ENCODE peak calls at places on chromosomes 16 and 17, in six cellular contexts. O is cardiac fibroblast, Z is ascending aorta, M is lower leg skin, Q is tibial artery, I is dorsolateral prefrontal cortex. V is an unnamed sample.

GRCh38 chr17:74356640-74357465 is 4.8 kb downstream of the BTBD17 start:
- DNase-seq in Z (no peak), O (no peak), I (no peak), M (no peak), Q (no peak), V (peak; percentile 30)

GRCh38 chr17:4679652-4680051 is 24.3 kb downstream of the PELP1 start:
- DNase-seq in I (no peak), Q (no peak), Z (no peak), M (no peak), O (peak; percentile 38), V (no peak)

GRCh38 chr17:80791758-80792284 is 199.8 kb upstream of the CHMP6 start:
- DNase-seq in Z (peak; percentile 50), I (peak; percentile 83), Q (peak; percentile 95), M (peak; percentile 93), O (peak; percentile 93), V (no peak)

GRCh38 chr16:52051773-52052172 is 495.2 kb downstream of the TOX3 start:
- DNase-seq in M (no peak), Q (no peak), I (no peak), Z (no peak), O (no peak), V (no peak)

GRCh38 chr17:77163521-77164280 is 22.9 kb downstream of the SEC14L1 start:
- DNase-seq in Z (no peak), O (no peak), I (no peak), M (no peak), Q (no peak), V (no peak)

GRCh38 chr17:13995856-13996635 is 73.3 kb upstream of the COX10 start:
- DNase-seq in O (no peak), M (no peak), Q (no peak), Z (no peak), I (no peak), V (no peak)

GRCh38 chr16:81614654-81615359 is 164.3 kb upstream of the PLCG2 start:
- DNase-seq in I (no peak), Q (no peak), Z (no peak), M (no peak), O (no peak), V (no peak)

GRCh38 chr17:73156887-73157870 is 7.6 kb upstream of the SSTR2 start:
- DNase-seq in M (no peak), Q (no peak), O (no peak), I (no peak), Z (no peak), V (no peak)

GRCh38 chr17:44587339-44587738 is 30.1 kb downstream of the FZD2 start:
- DNase-seq in O (peak; percentile 92), M (no peak), Z (peak; percentile 64), Q (peak; percentile 82), I (no peak), V (no peak)

GRCh38 chr16:2825049-2825742 is 4.9 kb upstream of the ZG16B start:
- DNase-seq in Q (peak; percentile 53), I (no peak), Z (no peak), O (no peak), M (no peak), V (no peak)

GRCh38 chr17:57939797-57940196 is 15.4 kb downstream of the CUEDC1 start:
- DNase-seq in Z (no peak), I (no peak), Q (no peak), O (no peak), M (no peak), V (no peak)

GRCh38 chr16:85946680-85947510 is 47.9 kb downstream of the IRF8 start:
- DNase-seq in O (no peak), Z (no peak), Q (no peak), I (no peak), M (no peak), V (peak; percentile 62)

GRCh38 chr17:79983456-79983855 is 52.2 kb downstream of the TBC1D16 start:
- DNase-seq in M (peak; percentile 80), Z (no peak), Q (peak; percentile 54), O (no peak), I (no peak), V (no peak)

GRCh38 chr17:8905256-8905778 is 37.8 kb upstream of the PIK3R6 start:
- DNase-seq in O (no peak), Z (no peak), I (no peak), M (peak; percentile 45), Q (no peak), V (no peak)

GRCh38 chr17:78127240-78127887 is 1.2 kb downstream of the TMC6 start:
- DNase-seq in I (peak; percentile 92), M (peak; percentile 91), Q (no peak), Z (no peak), O (no peak), V (no peak)

GRCh38 chr16:12565423-12565822 is 238.3 kb downstream of the CPPED1 start:
- DNase-seq in M (no peak), O (no peak), I (no peak), Z (no peak), Q (no peak), V (no peak)

GRCh38 chr16:82192665-82193064 is 22.6 kb upstream of the MPHOSPH6 start:
- DNase-seq in O (peak; percentile 67), M (no peak), Z (no peak), I (no peak), Q (no peak), V (no peak)

GRCh38 chr16:56600398-56600999 is 7.9 kb upstream of the MT2A start:
- DNase-seq in I (peak; percentile 69), Z (no peak), O (peak; percentile 67), Q (no peak), M (peak; percentile 81), V (no peak)

GRCh38 chr17:63939401-63939800 is 7.3 kb upstream of the CD79B start:
- DNase-seq in Z (no peak), M (no peak), I (no peak), Q (no peak), O (no peak), V (no peak)

GRCh38 chr17:33667052-33667509 is 374.0 kb upstream of the ASIC2 start:
- DNase-seq in M (peak; percentile 84), Z (no peak), I (no peak), O (no peak), Q (no peak), V (no peak)

GRCh38 chr16:822174-822908 is 21.8 kb upstream of the GNG13 start:
- DNase-seq in Q (no peak), Z (no peak), O (no peak), I (no peak), M (no peak), V (no peak)

GRCh38 chr17:51745993-51746392 is 412.5 kb downstream of the CA10 start:
- DNase-seq in Q (no peak), O (no peak), M (no peak), Z (no peak), I (no peak), V (no peak)

GRCh38 chr17:36752096-36752888 is 150.9 kb downstream of the MRM1 start:
- DNase-seq in I (no peak), M (no peak), O (no peak), Q (no peak), Z (no peak), V (no peak)

GRCh38 chr16:11224894-11225676 is 30.9 kb downstream of the SOCS1 start:
- DNase-seq in I (no peak), Z (peak; percentile 27), Q (no peak), M (peak; percentile 87), O (no peak), V (no peak)

GRCh38 chr17:45046536-45047125 is 4.8 kb downstream of the DCAKD start:
- DNase-seq in I (no peak), O (no peak), Q (no peak), M (no peak), Z (no peak), V (no peak)

GRCh38 chr16:3915438-3916250 is 35.1 kb upstream of the CREBBP start:
- DNase-seq in Z (no peak), O (no peak), M (no peak), Q (no peak), I (no peak), V (no peak)

GRCh38 chr17:6069611-6070279 is 434 bp upstream of the WSCD1 start:
- DNase-seq in I (peak; percentile 19), M (no peak), Q (no peak), Z (no peak), O (no peak), V (no peak)

GRCh38 chr17:6071528-6072065 is 1.4 kb downstream of the WSCD1 start:
- DNase-seq in I (no peak), M (no peak), Q (no peak), O (no peak), Z (no peak), V (no peak)

GRCh38 chr17:6070895-6071511 is 824 bp downstream of the WSCD1 start:
- DNase-seq in O (no peak), M (no peak), Q (no peak), I (peak; percentile 61), Z (no peak), V (peak; percentile 59)

GRCh38 chr17:6072157-6072556 is 2.0 kb downstream of the WSCD1 start:
- DNase-seq in Q (no peak), I (no peak), Z (no peak), M (no peak), O (no peak), V (no peak)

DNA sequence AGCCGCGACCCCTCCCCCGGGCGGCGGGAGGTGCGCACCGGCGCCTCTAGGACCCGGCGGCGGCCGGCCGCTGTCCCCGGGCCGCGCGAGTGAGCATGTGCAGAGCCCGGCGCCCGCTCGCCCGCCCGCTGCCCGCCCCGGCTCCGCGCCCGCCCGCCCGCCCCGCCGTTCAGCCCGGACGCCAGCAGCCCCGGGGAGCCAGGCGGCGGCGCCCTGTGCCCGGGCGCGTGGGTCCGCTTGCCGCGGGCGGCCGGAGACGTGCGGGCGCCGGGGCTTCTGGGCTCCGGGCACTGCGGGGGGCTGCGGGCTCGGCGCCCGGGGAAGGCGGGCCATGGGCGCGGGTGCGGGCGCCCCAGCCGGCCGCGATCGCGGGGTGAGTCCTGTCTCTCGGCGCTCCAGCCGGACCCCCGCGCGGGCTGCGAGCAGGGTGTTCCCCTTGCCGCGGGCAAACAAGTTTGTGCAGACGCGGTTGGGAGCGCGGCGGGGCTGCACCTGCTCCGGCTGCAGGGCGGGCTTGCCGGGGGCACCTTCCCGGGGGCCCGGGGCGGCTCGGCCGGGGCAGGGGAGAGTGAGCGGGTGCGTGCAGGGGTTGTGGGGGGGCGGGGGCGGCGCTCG is at the start of gene WSCD1:
- DNase-seq in M (no peak), Q (no peak), O (no peak), I (no peak), Z (no peak), V (peak; percentile 76)
- TF ChIP-seq CTCF in M (no peak), Q (no peak), O (no peak), I (no peak), Z (no peak), V (no peak)

GRCh38 chr16:90077757-90078593 is 844 bp upstream of the PRDM7 start:
- DNase-seq in M (peak; percentile 83), O (peak; percentile 40), I (no peak), Z (no peak), Q (no peak), V (peak; percentile 14)
- TF ChIP-seq CTCF in M (no peak), O (no peak), I (no peak), Z (no peak), Q (no peak), V (peak; percentile 24)

GRCh38 chr17:43352579-43352978 is 46.2 kb upstream of the ARL4D start:
- DNase-seq in Q (no peak), O (no peak), I (no peak), M (no peak), Z (no peak), V (no peak)
- TF ChIP-seq CTCF in Q (no peak), O (no peak), I (no peak), M (no peak), Z (no peak), V (no peak)

DNA sequence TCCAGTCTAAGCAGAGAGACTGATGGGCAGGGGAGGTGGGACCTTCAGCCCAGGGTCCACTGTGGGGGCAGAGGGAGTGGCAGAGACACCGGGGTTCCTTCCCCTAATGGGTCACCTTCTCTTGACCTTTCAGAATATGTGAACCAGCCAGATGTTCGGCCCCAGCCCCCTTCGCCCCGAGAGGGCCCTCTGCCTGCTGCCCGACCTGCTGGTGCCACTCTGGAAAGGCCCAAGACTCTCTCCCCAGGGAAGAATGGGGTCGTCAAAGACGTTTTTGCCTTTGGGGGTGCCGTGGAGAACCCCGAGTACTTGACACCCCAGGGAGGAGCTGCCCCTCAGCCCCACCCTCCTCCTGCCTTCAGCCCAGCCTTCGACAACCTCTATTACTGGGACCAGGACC is 2.8 kb downstream of the MIEN1 start:
- DNase-seq in Z (no peak), Q (no peak), M (no peak), I (no peak), O (no peak), V (no peak)
- TF ChIP-seq CTCF in Z (no peak), Q (no peak), M (no peak), I (no peak), O (no peak), V (no peak)